ENCODE peak calls at places on chromosome 9, in seven cellular contexts. One of them, this sample, is unnamed.
A peak's percentile ranks its signal among the peaks of the same experiment; 100 is the strongest.

GRCh38 chr9:95764920-95765319 is 110.6 kb upstream of the ERCC6L2 start:
- DNase-seq in stimulated activated CD4-positive, alpha-beta T cell treated with anti-CD3 and anti-CD28 coated beads, TNF-alpha, amount 100 ng/mL, for 4 hours: no peak
- DNase-seq in substantia nigra: no peak
- DNase-seq in effector CD4-positive, alpha-beta T cell: no peak
- DNase-seq in activated naive CD8-positive, alpha-beta T cell treated with anti-CD3 and anti-CD28 coated beads, Interleukin-2, amount 50 U/mL, for 16 hours: no peak
- DNase-seq in body of pancreas: no peak
- DNase-seq in LNCaP clone FGC: no peak
- DNase-seq in this sample: no peak

GRCh38 chr9:116152941-116153764 is 438 bp upstream of the PAPPA start:
- DNase-seq in stimulated activated CD4-positive, alpha-beta T cell treated with anti-CD3 and anti-CD28 coated beads, TNF-alpha, amount 100 ng/mL, for 4 hours: no peak
- DNase-seq in substantia nigra: no peak
- DNase-seq in effector CD4-positive, alpha-beta T cell: no peak
- DNase-seq in activated naive CD8-positive, alpha-beta T cell treated with anti-CD3 and anti-CD28 coated beads, Interleukin-2, amount 50 U/mL, for 16 hours: no peak
- DNase-seq in body of pancreas: no peak
- DNase-seq in LNCaP clone FGC: no peak
- DNase-seq in this sample: no peak

GRCh38 chr9:5438301-5439162 is 807 bp upstream of the PLGRKT start:
- DNase-seq in stimulated activated CD4-positive, alpha-beta T cell treated with anti-CD3 and anti-CD28 coated beads, TNF-alpha, amount 100 ng/mL, for 4 hours: peak; percentile 35
- DNase-seq in substantia nigra: no peak
- DNase-seq in effector CD4-positive, alpha-beta T cell: peak; percentile 43
- DNase-seq in activated naive CD8-positive, alpha-beta T cell treated with anti-CD3 and anti-CD28 coated beads, Interleukin-2, amount 50 U/mL, for 16 hours: no peak
- DNase-seq in body of pancreas: no peak
- DNase-seq in LNCaP clone FGC: no peak
- DNase-seq in this sample: no peak

GRCh38 chr9:122389799-122390481 is 19.1 kb downstream of the PTGS1 start:
- DNase-seq in stimulated activated CD4-positive, alpha-beta T cell treated with anti-CD3 and anti-CD28 coated beads, TNF-alpha, amount 100 ng/mL, for 4 hours: no peak
- DNase-seq in substantia nigra: no peak
- DNase-seq in effector CD4-positive, alpha-beta T cell: no peak
- DNase-seq in activated naive CD8-positive, alpha-beta T cell treated with anti-CD3 and anti-CD28 coated beads, Interleukin-2, amount 50 U/mL, for 16 hours: no peak
- DNase-seq in body of pancreas: no peak
- DNase-seq in LNCaP clone FGC: peak; percentile 58
- DNase-seq in this sample: no peak

GRCh38 chr9:127991017-127991756 is 10.4 kb upstream of the EEIG1 start:
- DNase-seq in stimulated activated CD4-positive, alpha-beta T cell treated with anti-CD3 and anti-CD28 coated beads, TNF-alpha, amount 100 ng/mL, for 4 hours: no peak
- DNase-seq in substantia nigra: no peak
- DNase-seq in effector CD4-positive, alpha-beta T cell: no peak
- DNase-seq in activated naive CD8-positive, alpha-beta T cell treated with anti-CD3 and anti-CD28 coated beads, Interleukin-2, amount 50 U/mL, for 16 hours: no peak
- DNase-seq in body of pancreas: peak; percentile 74
- DNase-seq in LNCaP clone FGC: no peak
- DNase-seq in this sample: no peak

GRCh38 chr9:99105152-99106043 is 485 bp downstream of the TGFBR1 start:
- DNase-seq in stimulated activated CD4-positive, alpha-beta T cell treated with anti-CD3 and anti-CD28 coated beads, TNF-alpha, amount 100 ng/mL, for 4 hours: no peak
- DNase-seq in substantia nigra: peak; percentile 50
- DNase-seq in effector CD4-positive, alpha-beta T cell: peak; percentile 20
- DNase-seq in activated naive CD8-positive, alpha-beta T cell treated with anti-CD3 and anti-CD28 coated beads, Interleukin-2, amount 50 U/mL, for 16 hours: no peak
- DNase-seq in body of pancreas: peak; percentile 82
- DNase-seq in LNCaP clone FGC: no peak
- DNase-seq in this sample: peak; percentile 81

GRCh38 chr9:116278326-116278725 is 124.7 kb downstream of the PAPPA start:
- DNase-seq in stimulated activated CD4-positive, alpha-beta T cell treated with anti-CD3 and anti-CD28 coated beads, TNF-alpha, amount 100 ng/mL, for 4 hours: no peak
- DNase-seq in substantia nigra: no peak
- DNase-seq in effector CD4-positive, alpha-beta T cell: no peak
- DNase-seq in activated naive CD8-positive, alpha-beta T cell treated with anti-CD3 and anti-CD28 coated beads, Interleukin-2, amount 50 U/mL, for 16 hours: no peak
- DNase-seq in body of pancreas: no peak
- DNase-seq in LNCaP clone FGC: no peak
- DNase-seq in this sample: no peak

GRCh38 chr9:128393171-128393761 is 22.1 kb downstream of the URM1 start:
- DNase-seq in stimulated activated CD4-positive, alpha-beta T cell treated with anti-CD3 and anti-CD28 coated beads, TNF-alpha, amount 100 ng/mL, for 4 hours: no peak
- DNase-seq in substantia nigra: peak; percentile 89
- DNase-seq in effector CD4-positive, alpha-beta T cell: no peak
- DNase-seq in activated naive CD8-positive, alpha-beta T cell treated with anti-CD3 and anti-CD28 coated beads, Interleukin-2, amount 50 U/mL, for 16 hours: no peak
- DNase-seq in body of pancreas: no peak
- DNase-seq in LNCaP clone FGC: no peak
- DNase-seq in this sample: no peak

GRCh38 chr9:113541019-113541900 is 77.7 kb downstream of the RGS3 start:
- DNase-seq in stimulated activated CD4-positive, alpha-beta T cell treated with anti-CD3 and anti-CD28 coated beads, TNF-alpha, amount 100 ng/mL, for 4 hours: no peak
- DNase-seq in substantia nigra: peak; percentile 70
- DNase-seq in effector CD4-positive, alpha-beta T cell: no peak
- DNase-seq in activated naive CD8-positive, alpha-beta T cell treated with anti-CD3 and anti-CD28 coated beads, Interleukin-2, amount 50 U/mL, for 16 hours: no peak
- DNase-seq in body of pancreas: peak; percentile 50
- DNase-seq in LNCaP clone FGC: no peak
- DNase-seq in this sample: peak; percentile 50

GRCh38 chr9:7145361-7146069 is 387.7 kb downstream of the KDM4C start:
- DNase-seq in stimulated activated CD4-positive, alpha-beta T cell treated with anti-CD3 and anti-CD28 coated beads, TNF-alpha, amount 100 ng/mL, for 4 hours: no peak
- DNase-seq in substantia nigra: no peak
- DNase-seq in effector CD4-positive, alpha-beta T cell: no peak
- DNase-seq in activated naive CD8-positive, alpha-beta T cell treated with anti-CD3 and anti-CD28 coated beads, Interleukin-2, amount 50 U/mL, for 16 hours: no peak
- DNase-seq in body of pancreas: no peak
- DNase-seq in LNCaP clone FGC: no peak
- DNase-seq in this sample: no peak

GRCh38 chr9:134175808-134176598 is 11.6 kb upstream of the RNU6ATAC start:
- DNase-seq in stimulated activated CD4-positive, alpha-beta T cell treated with anti-CD3 and anti-CD28 coated beads, TNF-alpha, amount 100 ng/mL, for 4 hours: no peak
- DNase-seq in substantia nigra: no peak
- DNase-seq in effector CD4-positive, alpha-beta T cell: no peak
- DNase-seq in activated naive CD8-positive, alpha-beta T cell treated with anti-CD3 and anti-CD28 coated beads, Interleukin-2, amount 50 U/mL, for 16 hours: no peak
- DNase-seq in body of pancreas: no peak
- DNase-seq in LNCaP clone FGC: no peak
- DNase-seq in this sample: no peak

GRCh38 chr9:106801816-106802215 is 61.1 kb upstream of the ZNF462 start:
- DNase-seq in stimulated activated CD4-positive, alpha-beta T cell treated with anti-CD3 and anti-CD28 coated beads, TNF-alpha, amount 100 ng/mL, for 4 hours: no peak
- DNase-seq in substantia nigra: no peak
- DNase-seq in effector CD4-positive, alpha-beta T cell: no peak
- DNase-seq in activated naive CD8-positive, alpha-beta T cell treated with anti-CD3 and anti-CD28 coated beads, Interleukin-2, amount 50 U/mL, for 16 hours: no peak
- DNase-seq in body of pancreas: no peak
- DNase-seq in LNCaP clone FGC: no peak
- DNase-seq in this sample: no peak

GRCh38 chr9:113609562-113610318 is 146.2 kb downstream of the RGS3 start:
- DNase-seq in stimulated activated CD4-positive, alpha-beta T cell treated with anti-CD3 and anti-CD28 coated beads, TNF-alpha, amount 100 ng/mL, for 4 hours: no peak
- DNase-seq in substantia nigra: peak; percentile 57
- DNase-seq in effector CD4-positive, alpha-beta T cell: no peak
- DNase-seq in activated naive CD8-positive, alpha-beta T cell treated with anti-CD3 and anti-CD28 coated beads, Interleukin-2, amount 50 U/mL, for 16 hours: no peak
- DNase-seq in body of pancreas: peak; percentile 87
- DNase-seq in LNCaP clone FGC: no peak
- DNase-seq in this sample: peak; percentile 81

GRCh38 chr9:134243778-134244467 is 79.6 kb upstream of the RNU6ATAC start:
- DNase-seq in stimulated activated CD4-positive, alpha-beta T cell treated with anti-CD3 and anti-CD28 coated beads, TNF-alpha, amount 100 ng/mL, for 4 hours: peak; percentile 8
- DNase-seq in substantia nigra: peak; percentile 45
- DNase-seq in effector CD4-positive, alpha-beta T cell: peak; percentile 10
- DNase-seq in activated naive CD8-positive, alpha-beta T cell treated with anti-CD3 and anti-CD28 coated beads, Interleukin-2, amount 50 U/mL, for 16 hours: no peak
- DNase-seq in body of pancreas: no peak
- DNase-seq in LNCaP clone FGC: no peak
- DNase-seq in this sample: peak; percentile 51

GRCh38 chr9:81462759-81463158 is 226.6 kb downstream of the TLE1 start:
- DNase-seq in stimulated activated CD4-positive, alpha-beta T cell treated with anti-CD3 and anti-CD28 coated beads, TNF-alpha, amount 100 ng/mL, for 4 hours: no peak
- DNase-seq in substantia nigra: no peak
- DNase-seq in effector CD4-positive, alpha-beta T cell: no peak
- DNase-seq in activated naive CD8-positive, alpha-beta T cell treated with anti-CD3 and anti-CD28 coated beads, Interleukin-2, amount 50 U/mL, for 16 hours: no peak
- DNase-seq in body of pancreas: no peak
- DNase-seq in LNCaP clone FGC: no peak
- DNase-seq in this sample: no peak

GRCh38 chr9:21754741-21755140 is 47.7 kb upstream of the MTAP start:
- DNase-seq in stimulated activated CD4-positive, alpha-beta T cell treated with anti-CD3 and anti-CD28 coated beads, TNF-alpha, amount 100 ng/mL, for 4 hours: no peak
- DNase-seq in substantia nigra: no peak
- DNase-seq in effector CD4-positive, alpha-beta T cell: no peak
- DNase-seq in activated naive CD8-positive, alpha-beta T cell treated with anti-CD3 and anti-CD28 coated beads, Interleukin-2, amount 50 U/mL, for 16 hours: no peak
- DNase-seq in body of pancreas: no peak
- DNase-seq in LNCaP clone FGC: no peak
- DNase-seq in this sample: no peak

GRCh38 chr9:34380511-34381315 is 4.0 kb upstream of the MYORG start:
- DNase-seq in stimulated activated CD4-positive, alpha-beta T cell treated with anti-CD3 and anti-CD28 coated beads, TNF-alpha, amount 100 ng/mL, for 4 hours: peak; percentile 52
- DNase-seq in substantia nigra: peak; percentile 81
- DNase-seq in effector CD4-positive, alpha-beta T cell: peak; percentile 69
- DNase-seq in activated naive CD8-positive, alpha-beta T cell treated with anti-CD3 and anti-CD28 coated beads, Interleukin-2, amount 50 U/mL, for 16 hours: peak; percentile 58
- DNase-seq in body of pancreas: peak; percentile 83
- DNase-seq in LNCaP clone FGC: no peak
- DNase-seq in this sample: peak; percentile 76

GRCh38 chr9:137797206-137798120 is 80.1 kb upstream of the CACNA1B start:
- DNase-seq in stimulated activated CD4-positive, alpha-beta T cell treated with anti-CD3 and anti-CD28 coated beads, TNF-alpha, amount 100 ng/mL, for 4 hours: no peak
- DNase-seq in substantia nigra: no peak
- DNase-seq in effector CD4-positive, alpha-beta T cell: no peak
- DNase-seq in activated naive CD8-positive, alpha-beta T cell treated with anti-CD3 and anti-CD28 coated beads, Interleukin-2, amount 50 U/mL, for 16 hours: no peak
- DNase-seq in body of pancreas: peak; percentile 80
- DNase-seq in LNCaP clone FGC: no peak
- DNase-seq in this sample: no peak

GRCh38 chr9:115262952-115263351 is 145.0 kb upstream of the TNC start:
- DNase-seq in stimulated activated CD4-positive, alpha-beta T cell treated with anti-CD3 and anti-CD28 coated beads, TNF-alpha, amount 100 ng/mL, for 4 hours: no peak
- DNase-seq in substantia nigra: no peak
- DNase-seq in effector CD4-positive, alpha-beta T cell: no peak
- DNase-seq in activated naive CD8-positive, alpha-beta T cell treated with anti-CD3 and anti-CD28 coated beads, Interleukin-2, amount 50 U/mL, for 16 hours: no peak
- DNase-seq in body of pancreas: no peak
- DNase-seq in LNCaP clone FGC: no peak
- DNase-seq in this sample: no peak

GRCh38 chr9:85089188-85089969 is 419.9 kb downstream of the NTRK2 start:
- DNase-seq in stimulated activated CD4-positive, alpha-beta T cell treated with anti-CD3 and anti-CD28 coated beads, TNF-alpha, amount 100 ng/mL, for 4 hours: no peak
- DNase-seq in substantia nigra: no peak
- DNase-seq in effector CD4-positive, alpha-beta T cell: no peak
- DNase-seq in activated naive CD8-positive, alpha-beta T cell treated with anti-CD3 and anti-CD28 coated beads, Interleukin-2, amount 50 U/mL, for 16 hours: no peak
- DNase-seq in body of pancreas: no peak
- DNase-seq in LNCaP clone FGC: no peak
- DNase-seq in this sample: no peak

GRCh38 chr9:104586496-104587180 is 12.6 kb downstream of the OR13C5 start:
- DNase-seq in stimulated activated CD4-positive, alpha-beta T cell treated with anti-CD3 and anti-CD28 coated beads, TNF-alpha, amount 100 ng/mL, for 4 hours: no peak
- DNase-seq in substantia nigra: no peak
- DNase-seq in effector CD4-positive, alpha-beta T cell: no peak
- DNase-seq in activated naive CD8-positive, alpha-beta T cell treated with anti-CD3 and anti-CD28 coated beads, Interleukin-2, amount 50 U/mL, for 16 hours: no peak
- DNase-seq in body of pancreas: no peak
- DNase-seq in LNCaP clone FGC: no peak
- DNase-seq in this sample: no peak

GRCh38 chr9:105059260-105059659 is 131.3 kb upstream of the ABCA1 start:
- DNase-seq in stimulated activated CD4-positive, alpha-beta T cell treated with anti-CD3 and anti-CD28 coated beads, TNF-alpha, amount 100 ng/mL, for 4 hours: no peak
- DNase-seq in substantia nigra: no peak
- DNase-seq in effector CD4-positive, alpha-beta T cell: no peak
- DNase-seq in activated naive CD8-positive, alpha-beta T cell treated with anti-CD3 and anti-CD28 coated beads, Interleukin-2, amount 50 U/mL, for 16 hours: no peak
- DNase-seq in body of pancreas: peak; percentile 16
- DNase-seq in LNCaP clone FGC: no peak
- DNase-seq in this sample: no peak

GRCh38 chr9:14213504-14213903 is 100.4 kb downstream of the NFIB start:
- DNase-seq in stimulated activated CD4-positive, alpha-beta T cell treated with anti-CD3 and anti-CD28 coated beads, TNF-alpha, amount 100 ng/mL, for 4 hours: no peak
- DNase-seq in substantia nigra: no peak
- DNase-seq in effector CD4-positive, alpha-beta T cell: no peak
- DNase-seq in activated naive CD8-positive, alpha-beta T cell treated with anti-CD3 and anti-CD28 coated beads, Interleukin-2, amount 50 U/mL, for 16 hours: no peak
- DNase-seq in body of pancreas: no peak
- DNase-seq in LNCaP clone FGC: no peak
- DNase-seq in this sample: no peak

GRCh38 chr9:137456864-137457405 is 2.2 kb downstream of the NSMF start:
- DNase-seq in stimulated activated CD4-positive, alpha-beta T cell treated with anti-CD3 and anti-CD28 coated beads, TNF-alpha, amount 100 ng/mL, for 4 hours: no peak
- DNase-seq in substantia nigra: no peak
- DNase-seq in effector CD4-positive, alpha-beta T cell: no peak
- DNase-seq in activated naive CD8-positive, alpha-beta T cell treated with anti-CD3 and anti-CD28 coated beads, Interleukin-2, amount 50 U/mL, for 16 hours: no peak
- DNase-seq in body of pancreas: no peak
- DNase-seq in LNCaP clone FGC: no peak
- DNase-seq in this sample: no peak

GRCh38 chr9:7259544-7260241 is 501.9 kb downstream of the KDM4C start:
- DNase-seq in stimulated activated CD4-positive, alpha-beta T cell treated with anti-CD3 and anti-CD28 coated beads, TNF-alpha, amount 100 ng/mL, for 4 hours: no peak
- DNase-seq in substantia nigra: no peak
- DNase-seq in effector CD4-positive, alpha-beta T cell: no peak
- DNase-seq in activated naive CD8-positive, alpha-beta T cell treated with anti-CD3 and anti-CD28 coated beads, Interleukin-2, amount 50 U/mL, for 16 hours: no peak
- DNase-seq in body of pancreas: no peak
- DNase-seq in LNCaP clone FGC: no peak
- DNase-seq in this sample: no peak

GRCh38 chr9:124297553-124297905 is 39.8 kb downstream of the NEK6 start:
- DNase-seq in stimulated activated CD4-positive, alpha-beta T cell treated with anti-CD3 and anti-CD28 coated beads, TNF-alpha, amount 100 ng/mL, for 4 hours: no peak
- DNase-seq in substantia nigra: peak; percentile 35
- DNase-seq in effector CD4-positive, alpha-beta T cell: no peak
- DNase-seq in activated naive CD8-positive, alpha-beta T cell treated with anti-CD3 and anti-CD28 coated beads, Interleukin-2, amount 50 U/mL, for 16 hours: no peak
- DNase-seq in body of pancreas: peak; percentile 81
- DNase-seq in LNCaP clone FGC: no peak
- DNase-seq in this sample: peak; percentile 79

GRCh38 chr9:22103650-22104575 is 94.8 kb upstream of the CDKN2B start:
- DNase-seq in stimulated activated CD4-positive, alpha-beta T cell treated with anti-CD3 and anti-CD28 coated beads, TNF-alpha, amount 100 ng/mL, for 4 hours: no peak
- DNase-seq in substantia nigra: no peak
- DNase-seq in effector CD4-positive, alpha-beta T cell: no peak
- DNase-seq in activated naive CD8-positive, alpha-beta T cell treated with anti-CD3 and anti-CD28 coated beads, Interleukin-2, amount 50 U/mL, for 16 hours: no peak
- DNase-seq in body of pancreas: no peak
- DNase-seq in LNCaP clone FGC: peak; percentile 95
- DNase-seq in this sample: no peak

GRCh38 chr9:15469406-15469805 is 41.4 kb downstream of the PSIP1 start:
- DNase-seq in stimulated activated CD4-positive, alpha-beta T cell treated with anti-CD3 and anti-CD28 coated beads, TNF-alpha, amount 100 ng/mL, for 4 hours: no peak
- DNase-seq in substantia nigra: no peak
- DNase-seq in effector CD4-positive, alpha-beta T cell: no peak
- DNase-seq in activated naive CD8-positive, alpha-beta T cell treated with anti-CD3 and anti-CD28 coated beads, Interleukin-2, amount 50 U/mL, for 16 hours: no peak
- DNase-seq in body of pancreas: no peak
- DNase-seq in LNCaP clone FGC: no peak
- DNase-seq in this sample: no peak

GRCh38 chr9:6565312-6565711 is 80.2 kb downstream of the GLDC start:
- DNase-seq in stimulated activated CD4-positive, alpha-beta T cell treated with anti-CD3 and anti-CD28 coated beads, TNF-alpha, amount 100 ng/mL, for 4 hours: no peak
- DNase-seq in substantia nigra: no peak
- DNase-seq in effector CD4-positive, alpha-beta T cell: no peak
- DNase-seq in activated naive CD8-positive, alpha-beta T cell treated with anti-CD3 and anti-CD28 coated beads, Interleukin-2, amount 50 U/mL, for 16 hours: no peak
- DNase-seq in body of pancreas: no peak
- DNase-seq in LNCaP clone FGC: no peak
- DNase-seq in this sample: no peak

GRCh38 chr9:135958485-135958884 is 2.7 kb downstream of the UBAC1 start:
- DNase-seq in stimulated activated CD4-positive, alpha-beta T cell treated with anti-CD3 and anti-CD28 coated beads, TNF-alpha, amount 100 ng/mL, for 4 hours: no peak
- DNase-seq in substantia nigra: peak; percentile 31
- DNase-seq in effector CD4-positive, alpha-beta T cell: no peak
- DNase-seq in activated naive CD8-positive, alpha-beta T cell treated with anti-CD3 and anti-CD28 coated beads, Interleukin-2, amount 50 U/mL, for 16 hours: no peak
- DNase-seq in body of pancreas: no peak
- DNase-seq in LNCaP clone FGC: no peak
- DNase-seq in this sample: no peak

GRCh38 chr9:20369391-20369790 is 252.9 kb downstream of the MLLT3 start:
- DNase-seq in stimulated activated CD4-positive, alpha-beta T cell treated with anti-CD3 and anti-CD28 coated beads, TNF-alpha, amount 100 ng/mL, for 4 hours: no peak
- DNase-seq in substantia nigra: no peak
- DNase-seq in effector CD4-positive, alpha-beta T cell: no peak
- DNase-seq in activated naive CD8-positive, alpha-beta T cell treated with anti-CD3 and anti-CD28 coated beads, Interleukin-2, amount 50 U/mL, for 16 hours: no peak
- DNase-seq in body of pancreas: no peak
- DNase-seq in LNCaP clone FGC: no peak
- DNase-seq in this sample: no peak

GRCh38 chr9:126673689-126674364 is 60.1 kb downstream of the LMX1B start:
- DNase-seq in stimulated activated CD4-positive, alpha-beta T cell treated with anti-CD3 and anti-CD28 coated beads, TNF-alpha, amount 100 ng/mL, for 4 hours: no peak
- DNase-seq in substantia nigra: no peak
- DNase-seq in effector CD4-positive, alpha-beta T cell: no peak
- DNase-seq in activated naive CD8-positive, alpha-beta T cell treated with anti-CD3 and anti-CD28 coated beads, Interleukin-2, amount 50 U/mL, for 16 hours: no peak
- DNase-seq in body of pancreas: no peak
- DNase-seq in LNCaP clone FGC: peak; percentile 70
- DNase-seq in this sample: no peak

GRCh38 chr9:22098636-22099332 is 89.7 kb upstream of the CDKN2B start:
- DNase-seq in stimulated activated CD4-positive, alpha-beta T cell treated with anti-CD3 and anti-CD28 coated beads, TNF-alpha, amount 100 ng/mL, for 4 hours: no peak
- DNase-seq in substantia nigra: no peak
- DNase-seq in effector CD4-positive, alpha-beta T cell: no peak
- DNase-seq in activated naive CD8-positive, alpha-beta T cell treated with anti-CD3 and anti-CD28 coated beads, Interleukin-2, amount 50 U/mL, for 16 hours: no peak
- DNase-seq in body of pancreas: no peak
- DNase-seq in LNCaP clone FGC: no peak
- DNase-seq in this sample: no peak

GRCh38 chr9:5947912-5948311 is 57.2 kb downstream of the MLANA start:
- DNase-seq in stimulated activated CD4-positive, alpha-beta T cell treated with anti-CD3 and anti-CD28 coated beads, TNF-alpha, amount 100 ng/mL, for 4 hours: no peak
- DNase-seq in substantia nigra: no peak
- DNase-seq in effector CD4-positive, alpha-beta T cell: no peak
- DNase-seq in activated naive CD8-positive, alpha-beta T cell treated with anti-CD3 and anti-CD28 coated beads, Interleukin-2, amount 50 U/mL, for 16 hours: no peak
- DNase-seq in body of pancreas: no peak
- DNase-seq in LNCaP clone FGC: no peak
- DNase-seq in this sample: no peak

GRCh38 chr9:131642496-131643083 is 97.3 kb downstream of the PRRT1B start:
- DNase-seq in stimulated activated CD4-positive, alpha-beta T cell treated with anti-CD3 and anti-CD28 coated beads, TNF-alpha, amount 100 ng/mL, for 4 hours: no peak
- DNase-seq in substantia nigra: no peak
- DNase-seq in effector CD4-positive, alpha-beta T cell: no peak
- DNase-seq in activated naive CD8-positive, alpha-beta T cell treated with anti-CD3 and anti-CD28 coated beads, Interleukin-2, amount 50 U/mL, for 16 hours: no peak
- DNase-seq in body of pancreas: no peak
- DNase-seq in LNCaP clone FGC: no peak
- DNase-seq in this sample: no peak

GRCh38 chr9:123453904-123454321 is 97.9 kb downstream of the CRB2 start:
- DNase-seq in stimulated activated CD4-positive, alpha-beta T cell treated with anti-CD3 and anti-CD28 coated beads, TNF-alpha, amount 100 ng/mL, for 4 hours: no peak
- DNase-seq in substantia nigra: peak; percentile 81
- DNase-seq in effector CD4-positive, alpha-beta T cell: no peak
- DNase-seq in activated naive CD8-positive, alpha-beta T cell treated with anti-CD3 and anti-CD28 coated beads, Interleukin-2, amount 50 U/mL, for 16 hours: no peak
- DNase-seq in body of pancreas: peak; percentile 23
- DNase-seq in LNCaP clone FGC: no peak
- DNase-seq in this sample: no peak

GRCh38 chr9:130626249-130626982 is 38.0 kb upstream of the PRDM12 start:
- DNase-seq in stimulated activated CD4-positive, alpha-beta T cell treated with anti-CD3 and anti-CD28 coated beads, TNF-alpha, amount 100 ng/mL, for 4 hours: no peak
- DNase-seq in substantia nigra: no peak
- DNase-seq in effector CD4-positive, alpha-beta T cell: no peak
- DNase-seq in activated naive CD8-positive, alpha-beta T cell treated with anti-CD3 and anti-CD28 coated beads, Interleukin-2, amount 50 U/mL, for 16 hours: no peak
- DNase-seq in body of pancreas: no peak
- DNase-seq in LNCaP clone FGC: no peak
- DNase-seq in this sample: no peak

GRCh38 chr9:93450817-93451761 is at the start of gene FAM120A:
- DNase-seq in stimulated activated CD4-positive, alpha-beta T cell treated with anti-CD3 and anti-CD28 coated beads, TNF-alpha, amount 100 ng/mL, for 4 hours: peak; percentile 51
- DNase-seq in substantia nigra: peak; percentile 67
- DNase-seq in effector CD4-positive, alpha-beta T cell: peak; percentile 69
- DNase-seq in activated naive CD8-positive, alpha-beta T cell treated with anti-CD3 and anti-CD28 coated beads, Interleukin-2, amount 50 U/mL, for 16 hours: peak; percentile 44
- DNase-seq in body of pancreas: peak; percentile 81
- DNase-seq in LNCaP clone FGC: no peak
- DNase-seq in this sample: peak; percentile 73

This sample was measured in lung.